ENCODE peak calls at places on chromosomes 7 and 10, in five cellular contexts. H, J, M, W and G are unnamed samples.

GRCh38 chr7:26340476-26341018 is 48.9 kb downstream of the SNX10 start:
- DNase-seq in H (no peak), J (no peak), M (no peak), W (no peak), G (no peak)

GRCh38 chr7:7524121-7524520 is 11.6 kb downstream of the COL28A1 start:
- DNase-seq in H (no peak), J (no peak), M (no peak), W (no peak), G (no peak)

GRCh38 chr7:66140924-66141323 is 26.3 kb downstream of the CRCP start:
- DNase-seq in H (peak), J (peak), M (peak), W (peak), G (peak)

GRCh38 chr7:42993038-42993437 is 60.9 kb downstream of the MRPL32 start:
- DNase-seq in H (no peak), J (peak), M (no peak), W (no peak), G (no peak)

GRCh38 chr7:112508404-112508803 is 27.6 kb downstream of the LSMEM1 start:
- DNase-seq in H (no peak), J (no peak), M (no peak), W (no peak), G (no peak)

GRCh38 chr7:150963707-150964559 is 14.2 kb downstream of the KCNH2 start:
- DNase-seq in H (no peak), J (peak), M (no peak), W (no peak), G (no peak)

GRCh38 chr7:133871757-133872156 is 255.4 kb upstream of the LRGUK start:
- DNase-seq in H (no peak), J (no peak), M (no peak), W (no peak), G (no peak)

GRCh38 chr10:69787681-69788080 is 14.0 kb upstream of the COL13A1 start:
- DNase-seq in H (no peak), J (no peak), M (no peak), W (no peak), G (no peak)

GRCh38 chr7:861222-861621 is 15.1 kb upstream of the GET4 start:
- DNase-seq in H (no peak), J (no peak), M (no peak), W (no peak), G (no peak)

GRCh38 chr7:146635200-146636032 is 518.8 kb downstream of the CNTNAP2 start:
- DNase-seq in H (no peak), J (no peak), M (no peak), W (no peak), G (no peak)

GRCh38 chr7:30702200-30702599 is 19.9 kb upstream of the CRHR2 start:
- DNase-seq in H (no peak), J (no peak), M (no peak), W (no peak), G (no peak)

GRCh38 chr7:405489-406211 is 114.0 kb downstream of the PDGFA start:
- DNase-seq in H (no peak), J (peak), M (no peak), W (peak), G (no peak)

GRCh38 chr10:19930936-19931859 is 115.0 kb downstream of the PLXDC2 start:
- DNase-seq in H (no peak), J (peak), M (peak), W (no peak), G (peak)

GRCh38 chr7:65475734-65476319 is 102.2 kb downstream of the ZNF92 start:
- DNase-seq in H (no peak), J (no peak), M (no peak), W (no peak), G (no peak)

GRCh38 chr7:79236352-79237028 is 217.0 kb downstream of the MAGI2 start:
- DNase-seq in H (no peak), J (no peak), M (no peak), W (no peak), G (no peak)

GRCh38 chr7:90758933-90759562 is 162.9 kb downstream of the CDK14 start:
- DNase-seq in H (no peak), J (no peak), M (no peak), W (no peak), G (no peak)

GRCh38 chr7:919924-920341 is 34.5 kb downstream of the ADAP1 start:
- DNase-seq in H (no peak), J (peak), M (no peak), W (peak), G (no peak)

GRCh38 chr7:97555845-97556431 is 175.9 kb upstream of the TAC1 start:
- DNase-seq in H (no peak), J (no peak), M (no peak), W (no peak), G (no peak)

GRCh38 chr10:51654918-51655317 is 44.5 kb downstream of the CSTF2T start:
- DNase-seq in H (no peak), J (no peak), M (no peak), W (no peak), G (no peak)

GRCh38 chr7:39734605-39735004 is 111.2 kb downstream of the RALA start:
- DNase-seq in H (no peak), J (no peak), M (no peak), W (no peak), G (peak)

GRCh38 chr7:90111-91063 is 102.0 kb upstream of the FAM20C start:
- DNase-seq in H (no peak), J (no peak), M (no peak), W (no peak), G (no peak)

GRCh38 chr10:79239275-79239779 is 107.9 kb upstream of the PPIF start:
- DNase-seq in H (no peak), J (peak), M (no peak), W (peak), G (peak)

GRCh38 chr7:143384741-143385631 is 3.8 kb downstream of the ZYX start:
- DNase-seq in H (no peak), J (no peak), M (no peak), W (peak), G (peak)

GRCh38 chr7:104891949-104892348 is 122.1 kb upstream of the KMT2E start:
- DNase-seq in H (no peak), J (no peak), M (no peak), W (no peak), G (no peak)

GRCh38 chr10:133614830-133615580 is 11.6 kb downstream of the FRG2B start:
- DNase-seq in H (no peak), J (no peak), M (no peak), W (no peak), G (no peak)

GRCh38 chr10:79430946-79431345 is 14.5 kb downstream of the ZCCHC24 start:
- DNase-seq in H (no peak), J (no peak), M (no peak), W (no peak), G (no peak)

GRCh38 chr10:78263521-78263988 is 229.9 kb downstream of the RPS24 start:
- DNase-seq in H (no peak), J (no peak), M (peak), W (peak), G (no peak)

GRCh38 chr7:936131-937054 is 18.1 kb downstream of the ADAP1 start:
- DNase-seq in H (no peak), J (no peak), M (peak), W (peak), G (no peak)

GRCh38 chr10:71232089-71232998 is 20.0 kb downstream of the UNC5B start:
- DNase-seq in H (no peak), J (no peak), M (no peak), W (peak), G (no peak)

GRCh38 chr10:132544744-132545658 is 7.4 kb downstream of the INPP5A start:
- DNase-seq in H (no peak), J (no peak), M (no peak), W (no peak), G (no peak)

GRCh38 chr10:21688870-21689269 is 154.8 kb downstream of the MLLT10 start:
- DNase-seq in H (no peak), J (no peak), M (no peak), W (no peak), G (no peak)
- TF ChIP-seq CTCF in H (no peak), J (no peak), M (no peak), W (no peak), G (no peak)

GRCh38 chr7:76166404-76167255 is 35.1 kb upstream of the SRRM3 start:
- DNase-seq in H (peak), J (peak), M (peak), W (peak), G (peak)
- TF ChIP-seq CTCF in H (peak), J (no peak), M (peak), W (peak), G (no peak)

GRCh38 chr7:100400656-100401055 is 27.4 kb downstream of the PILRA start:
- DNase-seq in H (no peak), J (peak), M (no peak), W (no peak), G (no peak)
- TF ChIP-seq CTCF in H (peak), J (peak), M (peak), W (no peak), G (no peak)

DNA sequence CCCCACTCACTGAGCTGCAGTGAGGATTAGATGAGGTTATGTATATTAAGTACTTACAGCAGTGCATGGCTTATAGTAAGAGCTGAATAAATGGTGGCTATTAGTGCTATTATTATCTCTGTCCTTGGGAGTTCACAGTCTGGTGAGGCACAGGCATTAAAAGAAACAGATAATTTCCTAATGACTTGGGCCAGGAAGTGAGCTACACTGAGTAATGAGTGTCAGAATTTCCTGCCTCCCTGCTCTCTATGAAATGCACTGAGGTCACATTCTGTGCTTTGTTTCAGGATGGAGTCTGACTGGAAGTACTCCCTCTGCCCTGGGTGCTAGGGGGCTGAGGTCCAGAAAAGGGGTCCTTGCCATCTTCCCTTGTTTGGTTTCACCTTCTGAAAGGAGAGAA is 48.7 kb upstream of the LOXL4 start:
- DNase-seq in H (no peak), J (no peak), M (peak), W (no peak), G (no peak)
- TF ChIP-seq CTCF in H (no peak), J (no peak), M (no peak), W (no peak), G (no peak)

DNA sequence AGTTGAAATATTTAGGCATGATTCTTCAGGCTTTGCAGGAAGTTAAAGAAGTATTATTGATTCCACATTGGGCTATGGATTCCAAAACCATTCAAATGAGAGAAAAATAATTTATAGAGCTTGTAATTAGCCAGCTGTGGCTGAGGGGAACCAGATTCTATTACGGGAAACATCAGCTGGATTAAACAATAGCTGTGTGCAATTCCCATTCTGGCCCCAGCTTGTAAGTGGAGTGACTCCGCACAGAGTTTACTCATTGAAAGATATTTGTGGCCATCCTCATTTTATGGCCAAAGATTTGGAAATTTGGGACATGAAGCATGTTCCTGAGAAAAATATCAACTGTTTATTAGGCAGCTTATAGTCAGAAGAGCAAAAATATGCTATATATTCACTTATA is 76.9 kb upstream of the PHYHIPL start:
- DNase-seq in H (no peak), J (no peak), M (no peak), W (no peak), G (peak)
- TF ChIP-seq CTCF in H (no peak), J (no peak), M (no peak), W (no peak), G (no peak)

GRCh38 chr10:113052076-113052830 is 102.2 kb downstream of the TCF7L2 start:
- DNase-seq in H (no peak), J (no peak), M (no peak), W (no peak), G (peak)
- TF ChIP-seq CTCF in H (peak), J (peak), M (peak), W (peak), G (no peak)

GRCh38 chr7:28298870-28299484 is 113.3 kb upstream of the CREB5 start:
- DNase-seq in H (no peak), J (peak), M (peak), W (no peak), G (peak)

GRCh38 chr7:28299556-28299955 is 112.8 kb upstream of the CREB5 start:
- DNase-seq in H (no peak), J (no peak), M (no peak), W (no peak), G (no peak)

GRCh38 chr7:28293529-28293835 is 112.9 kb upstream of the JAZF1 start:
- DNase-seq in H (no peak), J (no peak), M (no peak), W (no peak), G (no peak)

GRCh38 chr7:28297821-28298439 is 114.4 kb upstream of the CREB5 start:
- DNase-seq in H (no peak), J (no peak), M (no peak), W (no peak), G (no peak)

DNA sequence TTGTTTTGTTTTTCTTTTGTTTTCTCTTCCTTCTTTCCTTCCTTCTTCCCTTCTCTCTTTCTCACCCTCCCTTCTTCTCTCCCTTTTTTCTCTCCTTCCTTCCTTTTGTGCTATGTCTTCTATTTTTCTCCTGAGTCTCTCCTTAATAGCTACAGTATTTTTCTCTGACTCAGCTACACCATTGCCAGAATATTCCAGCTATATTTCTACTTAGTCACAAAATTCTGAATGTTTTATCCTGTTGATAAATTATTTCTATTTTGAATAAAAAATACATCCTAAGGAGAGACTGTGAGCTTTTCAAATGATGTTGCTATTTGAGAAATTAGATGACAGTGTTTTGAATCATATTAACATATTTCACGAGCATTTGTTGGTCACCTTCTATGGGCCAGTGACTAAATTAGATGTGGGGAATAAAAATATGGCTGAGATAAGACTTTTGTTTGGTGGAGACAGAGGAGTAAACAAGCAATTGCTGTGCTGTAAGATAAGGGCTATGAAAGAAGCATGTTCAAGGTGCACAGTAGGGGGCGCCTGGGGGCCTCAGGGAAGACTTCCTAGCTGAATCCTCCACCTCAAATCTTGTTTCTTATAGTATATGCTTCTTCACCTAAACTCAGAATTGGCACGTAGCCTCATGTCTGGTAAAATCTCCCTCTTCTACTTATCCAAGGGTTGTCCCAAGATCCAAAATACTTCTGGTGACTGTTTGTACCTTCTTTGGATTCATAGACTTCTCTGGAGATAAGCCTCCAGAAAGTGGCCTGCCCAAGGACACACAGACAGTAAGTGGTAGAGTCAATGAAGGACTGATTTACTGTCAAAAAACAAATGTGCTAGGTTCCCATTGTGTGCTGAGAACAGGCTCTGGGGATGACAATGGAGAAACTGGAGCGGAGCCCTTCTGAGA is 115.5 kb upstream of the CREB5 start:
- DNase-seq in H (no peak), J (peak), M (no peak), W (no peak), G (no peak)
- TF ChIP-seq CTCF in H (peak), J (peak), M (peak), W (peak), G (no peak)

DNA sequence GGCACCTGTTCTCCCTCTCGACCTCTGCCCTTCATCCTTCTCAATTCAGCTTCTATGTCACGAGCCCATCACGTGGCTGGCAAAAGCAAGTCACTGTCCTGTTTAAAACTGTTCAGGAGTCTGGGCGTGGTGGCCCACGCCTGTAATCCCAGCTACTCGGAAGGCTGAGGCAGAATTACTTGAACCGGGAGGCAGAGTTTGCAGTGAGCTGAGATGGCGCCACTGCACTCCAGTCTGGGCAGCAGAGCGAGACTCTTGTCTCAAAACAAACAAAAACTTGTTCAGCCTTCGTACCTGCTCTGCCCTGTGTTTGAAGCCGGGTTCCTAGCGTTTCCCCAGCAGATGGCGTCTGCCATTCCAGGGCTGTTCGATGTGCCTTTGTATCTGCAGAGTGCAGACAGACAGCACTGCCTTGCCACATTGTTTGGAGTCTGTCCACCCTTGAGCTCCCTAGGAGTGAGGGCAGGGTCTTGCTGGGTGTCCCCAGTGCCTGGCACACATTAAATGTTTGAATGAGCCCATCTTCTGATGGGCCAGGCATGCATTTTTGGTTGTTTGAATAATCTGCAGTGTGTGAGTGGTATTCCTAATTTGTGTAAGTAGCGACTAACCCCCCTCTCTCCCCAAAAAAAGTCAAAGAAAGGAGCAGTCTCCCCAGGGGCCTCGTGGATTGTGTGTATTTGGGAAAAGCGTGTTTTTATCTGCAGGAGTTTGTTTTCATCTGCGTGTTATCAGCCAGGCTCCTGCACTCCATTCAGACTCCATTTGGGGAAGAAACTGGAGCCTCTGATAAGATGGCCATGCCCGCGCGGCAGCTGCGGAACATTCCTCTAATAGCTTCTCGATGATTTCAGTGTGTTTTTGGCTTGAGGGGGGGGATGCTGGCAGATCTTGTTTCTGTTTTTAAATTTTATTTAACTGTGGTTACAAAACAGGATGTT is 61.2 kb downstream of the DNAJB6 start:
- DNase-seq in H (peak), J (peak), M (peak), W (no peak), G (no peak)
- TF ChIP-seq CTCF in H (peak), J (peak), M (peak), W (peak), G (no peak)

GRCh38 chr7:81370857-81371256 is 399.0 kb downstream of the HGF start:
- DNase-seq in H (no peak), J (no peak), M (no peak), W (no peak), G (no peak)

GRCh38 chr7:81366546-81366945 is 403.3 kb downstream of the HGF start:
- DNase-seq in H (no peak), J (no peak), M (no peak), W (no peak), G (no peak)

GRCh38 chr7:81361769-81362168 is 408.1 kb downstream of the HGF start:
- DNase-seq in H (no peak), J (no peak), M (no peak), W (no peak), G (no peak)

GRCh38 chr7:81367335-81367801 is 402.5 kb downstream of the HGF start:
- DNase-seq in H (no peak), J (no peak), M (no peak), W (no peak), G (peak)
- TF ChIP-seq CTCF in H (no peak), J (no peak), M (no peak), W (no peak), G (no peak)

DNA sequence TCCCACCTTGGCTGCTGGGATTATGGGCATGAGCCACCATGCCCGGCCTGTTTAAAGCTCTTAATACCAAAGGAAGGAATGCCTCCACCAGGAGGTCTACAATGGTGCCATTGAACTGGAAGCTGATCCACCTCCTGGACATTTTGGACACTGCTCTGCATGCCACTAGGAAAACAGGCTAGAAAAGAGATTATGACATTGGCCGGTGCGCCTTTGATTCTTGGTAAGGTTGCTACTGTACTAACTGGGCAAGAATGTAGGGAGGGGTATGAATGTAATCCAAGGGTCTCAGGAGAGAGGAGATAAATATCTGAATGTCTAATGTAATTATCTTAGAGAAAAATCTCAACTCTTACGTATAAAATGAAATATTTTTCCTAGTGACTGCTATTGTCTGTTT is 21.7 kb upstream of the TSGA13 start:
- DNase-seq in H (no peak), J (no peak), M (no peak), W (no peak), G (no peak)
- TF ChIP-seq CTCF in H (no peak), J (no peak), M (no peak), W (no peak), G (no peak)